ENCODE peak calls at places on chromosomes 11 and 22, in nine cellular contexts. N is H1; X is A549; I is activated CD8-positive, alpha-beta T cell treated with anti-CD3 and anti-CD28 coated beads for 36 hours; F is stomach; H is CD8-positive, alpha-beta T cell; R is nephron progenitor cell; T is spleen; J is AG09309. C is an unnamed sample.

GRCh38 chr22:19984201-19984753 is 32.3 kb downstream of the ARVCF start:
- DNase-seq in N (no peak), X (peak), I (peak), F (no peak), H (no peak), R (no peak), T (peak), J (peak), C (no peak)

GRCh38 chr11:8814209-8814922 is 96.6 kb upstream of the AKIP1 start:
- DNase-seq in N (no peak), X (no peak), I (no peak), F (no peak), H (no peak), R (no peak), T (no peak), J (no peak), C (no peak)

GRCh38 chr22:36419177-36419911 is 31.6 kb upstream of the MYH9 start:
- DNase-seq in N (no peak), X (no peak), I (peak), F (no peak), H (no peak), R (no peak), T (no peak), J (no peak), C (no peak)

GRCh38 chr11:129596361-129596760 is 219.3 kb upstream of the TMEM45B start:
- DNase-seq in N (no peak), X (no peak), I (no peak), F (no peak), H (no peak), R (no peak), T (no peak), J (no peak), C (no peak)

GRCh38 chr11:3087821-3088800 is 30.9 kb upstream of the CARS1 start:
- DNase-seq in N (no peak), X (no peak), I (no peak), F (no peak), H (no peak), R (no peak), T (no peak), J (no peak), C (peak)

GRCh38 chr11:23143031-23143430 is 282.8 kb upstream of the CCDC179 start:
- DNase-seq in N (no peak), X (no peak), I (no peak), F (no peak), H (no peak), R (no peak), T (no peak), J (no peak), C (no peak)

GRCh38 chr11:19652976-19653375 is 59.7 kb upstream of the NAV2 start:
- DNase-seq in N (no peak), X (no peak), I (no peak), F (no peak), H (no peak), R (no peak), T (no peak), J (no peak), C (no peak)

GRCh38 chr11:70736461-70736860 is 338.1 kb downstream of the CTTN start:
- DNase-seq in N (no peak), X (no peak), I (no peak), F (no peak), H (no peak), R (no peak), T (no peak), J (no peak), C (no peak)

GRCh38 chr11:8025123-8025522 is 38.0 kb downstream of the EIF3F start:
- DNase-seq in N (no peak), X (no peak), I (no peak), F (no peak), H (no peak), R (no peak), T (no peak), J (no peak), C (no peak)

GRCh38 chr11:9972917-9973504 is 309.1 kb downstream of the SWAP70 start:
- DNase-seq in N (no peak), X (peak), I (peak), F (no peak), H (no peak), R (no peak), T (no peak), J (peak), C (peak)

GRCh38 chr22:49235463-49236300 is 592.0 kb downstream of the BRD1 start:
- DNase-seq in N (no peak), X (peak), I (no peak), F (no peak), H (no peak), R (no peak), T (peak), J (no peak), C (no peak)

GRCh38 chr22:25202290-25202921 is 2.7 kb downstream of the CRYBB3 start:
- DNase-seq in N (peak), X (peak), I (peak), F (peak), H (peak), R (peak), T (no peak), J (peak), C (peak)

GRCh38 chr11:130160460-130161090 is 993 bp downstream of the ST14 start:
- DNase-seq in N (no peak), X (no peak), I (no peak), F (no peak), H (no peak), R (no peak), T (no peak), J (no peak), C (no peak)

GRCh38 chr11:114377612-114378267 is 22.6 kb downstream of the C11orf71 start:
- DNase-seq in N (no peak), X (no peak), I (no peak), F (no peak), H (no peak), R (no peak), T (no peak), J (peak), C (no peak)

GRCh38 chr11:11381471-11382100 is 28.5 kb upstream of the CSNK2A3 start:
- DNase-seq in N (no peak), X (no peak), I (no peak), F (no peak), H (no peak), R (no peak), T (no peak), J (no peak), C (no peak)

GRCh38 chr11:108726077-108726800 is 61.4 kb downstream of the DDX10 start:
- DNase-seq in N (no peak), X (no peak), I (no peak), F (no peak), H (no peak), R (no peak), T (no peak), J (no peak), C (no peak)

GRCh38 chr11:13776134-13776815 is 107.8 kb downstream of the FAR1 start:
- DNase-seq in N (no peak), X (peak), I (peak), F (no peak), H (peak), R (peak), T (no peak), J (no peak), C (no peak)

GRCh38 chr11:82791779-82792178 is 58.1 kb upstream of the FAM181B start:
- DNase-seq in N (no peak), X (no peak), I (no peak), F (no peak), H (no peak), R (no peak), T (no peak), J (no peak), C (no peak)

GRCh38 chr22:19176732-19177131 is 1.8 kb downstream of the SLC25A1 start:
- DNase-seq in N (no peak), X (no peak), I (no peak), F (no peak), H (no peak), R (no peak), T (no peak), J (no peak), C (no peak)

GRCh38 chr11:134398079-134398444 is 14.0 kb downstream of the B3GAT1 start:
- DNase-seq in N (no peak), X (no peak), I (no peak), F (peak), H (no peak), R (no peak), T (no peak), J (no peak), C (no peak)

GRCh38 chr22:36384766-36385400 is 2.9 kb downstream of the MYH9 start:
- DNase-seq in N (no peak), X (no peak), I (peak), F (no peak), H (peak), R (peak), T (no peak), J (no peak), C (no peak)

GRCh38 chr22:50035131-50035881 is 22.7 kb upstream of the IL17REL start:
- DNase-seq in N (no peak), X (no peak), I (no peak), F (no peak), H (no peak), R (no peak), T (peak), J (no peak), C (no peak)

GRCh38 chr11:76798202-76798581 is 15.0 kb downstream of the TSKU start:
- DNase-seq in N (no peak), X (no peak), I (no peak), F (no peak), H (no peak), R (no peak), T (peak), J (no peak), C (peak)

GRCh38 chr22:29291215-29291614 is 15.2 kb upstream of the GAS2L1 start:
- DNase-seq in N (no peak), X (no peak), I (no peak), F (no peak), H (no peak), R (no peak), T (no peak), J (no peak), C (no peak)

GRCh38 chr11:132941024-132941646 is 591.2 kb downstream of the OPCML start:
- DNase-seq in N (no peak), X (no peak), I (peak), F (no peak), H (no peak), R (peak), T (no peak), J (no peak), C (no peak)

GRCh38 chr11:111920908-111921307 is 2.2 kb downstream of the C11orf52 start:
- DNase-seq in N (no peak), X (no peak), I (no peak), F (no peak), H (no peak), R (no peak), T (no peak), J (no peak), C (no peak)

GRCh38 chr11:108609681-108610080 is 16.1 kb upstream of the EXPH5 start:
- DNase-seq in N (no peak), X (peak), I (no peak), F (no peak), H (no peak), R (no peak), T (no peak), J (no peak), C (no peak)

GRCh38 chr11:69449320-69450063 is 32.0 kb upstream of the LINC01488 start:
- DNase-seq in N (no peak), X (no peak), I (no peak), F (peak), H (no peak), R (no peak), T (peak), J (no peak), C (no peak)

GRCh38 chr11:19577849-19578619 is 134.6 kb upstream of the NAV2 start:
- DNase-seq in N (no peak), X (no peak), I (no peak), F (no peak), H (no peak), R (no peak), T (no peak), J (peak), C (no peak)

GRCh38 chr11:42951266-42951665 is 360.5 kb upstream of the API5 start:
- DNase-seq in N (no peak), X (no peak), I (no peak), F (peak), H (no peak), R (no peak), T (no peak), J (no peak), C (no peak)

GRCh38 chr11:57560146-57560545 is 7.3 kb downstream of the UBE2L6 start:
- DNase-seq in N (no peak), X (no peak), I (no peak), F (no peak), H (no peak), R (no peak), T (peak), J (no peak), C (no peak)

GRCh38 chr11:47314992-47315391 is 37.5 kb downstream of the MYBPC3 start:
- DNase-seq in N (no peak), X (no peak), I (no peak), F (no peak), H (no peak), R (no peak), T (no peak), J (no peak), C (no peak)

DNA sequence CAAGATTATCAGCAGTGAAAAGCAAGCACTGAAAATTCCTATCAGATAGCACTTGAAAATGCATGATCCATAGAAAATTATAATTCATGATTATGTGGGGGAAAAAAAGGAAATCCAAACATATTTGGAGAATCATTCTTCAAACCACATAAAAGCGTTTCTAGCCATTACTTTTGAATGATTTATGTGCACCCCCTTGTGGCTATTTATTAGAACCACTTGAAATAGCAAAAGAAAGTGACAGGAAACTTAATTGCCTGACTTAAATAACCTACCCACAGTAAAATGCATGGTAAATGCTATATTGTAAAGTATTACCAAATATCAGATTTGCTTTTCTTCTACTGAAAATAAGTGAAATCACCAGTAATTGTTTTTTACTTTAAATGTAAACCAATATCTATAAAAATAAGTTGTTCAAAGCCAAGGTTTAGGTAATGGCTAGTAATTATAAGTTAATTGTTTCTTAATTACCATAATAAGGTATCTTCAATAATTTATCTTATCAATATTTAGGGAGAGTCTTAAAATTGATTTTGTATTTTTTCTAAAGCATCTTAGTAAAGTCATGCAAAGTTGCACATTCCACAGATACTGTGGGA is 168.5 kb downstream of the ARHGAP42 start:
- DNase-seq in N (no peak), X (peak), I (no peak), F (no peak), H (no peak), R (no peak), T (no peak), J (no peak), C (no peak)
- TF ChIP-seq CTCF in N (peak), X (peak), I (peak), F (peak), H (no peak), R (peak), T (peak), J (peak), C (peak)

GRCh38 chr11:65120831-65121230 is 1.1 kb downstream of the FAU start:
- DNase-seq in N (no peak), X (no peak), I (no peak), F (no peak), H (no peak), R (no peak), T (no peak), J (no peak), C (no peak)

GRCh38 chr11:65116370-65117205 is 913 bp downstream of the ZNHIT2 start:
- DNase-seq in N (no peak), X (peak), I (peak), F (peak), H (peak), R (no peak), T (peak), J (no peak), C (no peak)

GRCh38 chr11:65117206-65118096 is at the start of gene ZNHIT2:
- DNase-seq in N (peak), X (peak), I (peak), F (peak), H (peak), R (peak), T (peak), J (peak), C (peak)

GRCh38 chr11:65119670-65119995 is 2.1 kb upstream of the ZNHIT2 start:
- DNase-seq in N (no peak), X (no peak), I (no peak), F (no peak), H (no peak), R (no peak), T (no peak), J (no peak), C (no peak)

GRCh38 chr11:65118097-65118837 is 766 bp upstream of the ZNHIT2 start:
- DNase-seq in N (no peak), X (no peak), I (no peak), F (no peak), H (no peak), R (no peak), T (peak), J (no peak), C (no peak)
- TF ChIP-seq CTCF in N (no peak), X (no peak), I (peak), F (no peak), H (peak), R (peak), T (no peak), J (no peak), C (no peak)

GRCh38 chr11:123650901-123651300 is 3.5 kb downstream of the SCN3B start:
- DNase-seq in N (no peak), X (no peak), I (no peak), F (no peak), H (no peak), R (no peak), T (no peak), J (no peak), C (no peak)

GRCh38 chr11:123654566-123655081 is at the start of gene SCN3B:
- DNase-seq in N (no peak), X (peak), I (peak), F (peak), H (no peak), R (peak), T (no peak), J (no peak), C (peak)

GRCh38 chr11:123653997-123654565 is 343 bp downstream of the SCN3B start:
- DNase-seq in N (no peak), X (peak), I (peak), F (peak), H (peak), R (peak), T (peak), J (no peak), C (peak)

GRCh38 chr11:123659311-123659710 is 4.9 kb upstream of the SCN3B start:
- DNase-seq in N (no peak), X (no peak), I (no peak), F (no peak), H (no peak), R (no peak), T (no peak), J (no peak), C (no peak)

GRCh38 chr11:123653405-123653996 is 923 bp downstream of the SCN3B start:
- DNase-seq in N (no peak), X (peak), I (no peak), F (no peak), H (no peak), R (no peak), T (no peak), J (no peak), C (no peak)
- TF ChIP-seq CTCF in N (peak), X (no peak), I (no peak), F (no peak), H (no peak), R (no peak), T (no peak), J (no peak), C (no peak)

GRCh38 chr22:38027487-38027886 is 29.7 kb upstream of the PICK1 start:
- DNase-seq in N (no peak), X (no peak), I (no peak), F (no peak), H (no peak), R (no peak), T (no peak), J (no peak), C (no peak)
- TF ChIP-seq CTCF in N (no peak), X (no peak), I (no peak), F (no peak), H (no peak), R (no peak), T (no peak), J (no peak), C (no peak)

GRCh38 chr11:73997120-73997772 is 11.6 kb downstream of the UCP3 start:
- DNase-seq in N (no peak), X (no peak), I (no peak), F (no peak), H (no peak), R (no peak), T (peak), J (no peak), C (no peak)

GRCh38 chr11:73996161-73996747 is 12.6 kb downstream of the UCP3 start:
- DNase-seq in N (no peak), X (no peak), I (no peak), F (no peak), H (no peak), R (no peak), T (peak), J (no peak), C (no peak)

GRCh38 chr11:73995731-73996130 is 13.1 kb upstream of the UCP2 start:
- DNase-seq in N (no peak), X (no peak), I (peak), F (no peak), H (peak), R (no peak), T (no peak), J (no peak), C (no peak)

GRCh38 chr11:73991471-73992006 is 8.9 kb upstream of the UCP2 start:
- DNase-seq in N (no peak), X (no peak), I (no peak), F (no peak), H (no peak), R (no peak), T (peak), J (no peak), C (no peak)

GRCh38 chr11:73995247-73995646 is 12.6 kb upstream of the UCP2 start:
- DNase-seq in N (no peak), X (no peak), I (no peak), F (no peak), H (no peak), R (no peak), T (no peak), J (no peak), C (no peak)
- TF ChIP-seq CTCF in N (no peak), X (no peak), I (no peak), F (no peak), H (no peak), R (no peak), T (no peak), J (no peak), C (no peak)

DNA sequence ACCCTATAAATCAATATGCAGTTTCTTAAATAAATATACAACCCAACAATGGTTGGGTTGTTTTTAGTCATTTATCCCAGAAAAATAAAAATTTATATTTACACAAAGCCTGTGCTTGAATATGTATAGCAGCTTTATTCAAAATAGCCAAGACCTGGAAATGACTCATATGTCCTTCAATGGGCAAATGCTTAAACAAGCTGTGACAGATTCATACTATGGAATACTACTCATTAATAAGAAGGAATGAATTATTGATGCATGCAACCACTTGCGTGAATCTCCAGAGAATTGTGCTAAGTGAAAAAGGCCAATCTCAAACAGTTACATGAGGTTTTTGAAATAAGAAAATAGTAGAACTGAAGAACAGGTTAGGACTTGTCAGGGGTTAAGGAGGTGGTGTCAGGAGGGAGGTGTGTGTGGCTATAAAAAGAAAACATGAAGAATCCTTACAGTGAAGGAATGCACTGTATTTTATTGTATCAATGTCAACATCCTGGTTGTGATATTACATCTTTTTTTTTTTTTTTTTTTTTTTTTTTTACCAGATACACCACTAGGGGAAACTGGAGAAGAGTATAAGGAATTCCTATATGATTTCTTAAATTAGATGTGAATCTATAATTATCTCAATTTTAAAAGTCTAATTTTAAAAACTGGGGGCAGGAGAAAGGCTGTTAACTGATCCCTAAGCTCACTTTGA is 82.4 kb upstream of the CD44 start:
- DNase-seq in N (no peak), X (no peak), I (no peak), F (no peak), H (no peak), R (no peak), T (no peak), J (no peak), C (no peak)
- TF ChIP-seq CTCF in N (no peak), X (no peak), I (no peak), F (no peak), H (no peak), R (no peak), T (no peak), J (no peak), C (no peak)